ENCODE peak calls at places on chromosome 5, in ten cellular contexts. One of them, this sample, is unnamed.
A peak's percentile ranks its signal among the peaks of the same experiment; 100 is the strongest.

GRCh38 chr5:41312066-41312465 is 98.7 kb upstream of the C6 start:
- DNase-seq in CD4-positive, alpha-beta memory T cell: no peak
- DNase-seq in HuH-7: no peak
- DNase-seq in AG04450: no peak
- DNase-seq in stimulated activated CD4-positive, alpha-beta T cell treated with anti-CD3 and anti-CD28 coated beads, Interleukin-15, amount 100 ng/mL, for 48 hours: no peak
- DNase-seq in substantia nigra: no peak
- DNase-seq in Caki2: no peak
- DNase-seq in hepatic stellate cell: no peak
- DNase-seq in activated CD4-positive, alpha-beta T cell treated with anti-CD3 and anti-CD28 coated beads for 24 hours: no peak
- DNase-seq in epithelial cell of prostate: no peak
- DNase-seq in this sample: no peak

GRCh38 chr5:98563885-98564653 is 209.4 kb upstream of the RGMB start:
- DNase-seq in Caki2: no peak
- DNase-seq in hepatic stellate cell: no peak
- DNase-seq in CD4-positive, alpha-beta memory T cell: no peak
- DNase-seq in stimulated activated CD4-positive, alpha-beta T cell treated with anti-CD3 and anti-CD28 coated beads, Interleukin-15, amount 100 ng/mL, for 48 hours: no peak
- DNase-seq in substantia nigra: no peak
- DNase-seq in HuH-7: no peak
- DNase-seq in activated CD4-positive, alpha-beta T cell treated with anti-CD3 and anti-CD28 coated beads for 24 hours: no peak
- DNase-seq in epithelial cell of prostate: no peak
- DNase-seq in AG04450: no peak
- DNase-seq in this sample: no peak

GRCh38 chr5:130720355-130720754 is 444.7 kb downstream of the HINT1 start:
- DNase-seq in epithelial cell of prostate: no peak
- DNase-seq in AG04450: no peak
- DNase-seq in stimulated activated CD4-positive, alpha-beta T cell treated with anti-CD3 and anti-CD28 coated beads, Interleukin-15, amount 100 ng/mL, for 48 hours: no peak
- DNase-seq in hepatic stellate cell: peak; percentile 6
- DNase-seq in activated CD4-positive, alpha-beta T cell treated with anti-CD3 and anti-CD28 coated beads for 24 hours: no peak
- DNase-seq in HuH-7: peak; percentile 23
- DNase-seq in Caki2: peak; percentile 33
- DNase-seq in CD4-positive, alpha-beta memory T cell: no peak
- DNase-seq in substantia nigra: no peak
- DNase-seq in this sample: peak; percentile 81

GRCh38 chr5:6804766-6805165 is 91.5 kb downstream of the TENT4A start:
- DNase-seq in HuH-7: no peak
- DNase-seq in stimulated activated CD4-positive, alpha-beta T cell treated with anti-CD3 and anti-CD28 coated beads, Interleukin-15, amount 100 ng/mL, for 48 hours: no peak
- DNase-seq in CD4-positive, alpha-beta memory T cell: no peak
- DNase-seq in Caki2: no peak
- DNase-seq in epithelial cell of prostate: no peak
- DNase-seq in AG04450: no peak
- DNase-seq in activated CD4-positive, alpha-beta T cell treated with anti-CD3 and anti-CD28 coated beads for 24 hours: no peak
- DNase-seq in hepatic stellate cell: peak; percentile 24
- DNase-seq in substantia nigra: no peak
- DNase-seq in this sample: peak; percentile 37

GRCh38 chr5:11269515-11269914 is 508.5 kb upstream of the DAP start:
- DNase-seq in HuH-7: no peak
- DNase-seq in hepatic stellate cell: no peak
- DNase-seq in Caki2: no peak
- DNase-seq in CD4-positive, alpha-beta memory T cell: no peak
- DNase-seq in AG04450: no peak
- DNase-seq in activated CD4-positive, alpha-beta T cell treated with anti-CD3 and anti-CD28 coated beads for 24 hours: no peak
- DNase-seq in substantia nigra: no peak
- DNase-seq in epithelial cell of prostate: no peak
- DNase-seq in stimulated activated CD4-positive, alpha-beta T cell treated with anti-CD3 and anti-CD28 coated beads, Interleukin-15, amount 100 ng/mL, for 48 hours: no peak
- DNase-seq in this sample: no peak

GRCh38 chr5:142737169-142737568 is 33.0 kb upstream of the ARHGAP26 start:
- DNase-seq in activated CD4-positive, alpha-beta T cell treated with anti-CD3 and anti-CD28 coated beads for 24 hours: no peak
- DNase-seq in hepatic stellate cell: no peak
- DNase-seq in AG04450: no peak
- DNase-seq in HuH-7: no peak
- DNase-seq in Caki2: no peak
- DNase-seq in stimulated activated CD4-positive, alpha-beta T cell treated with anti-CD3 and anti-CD28 coated beads, Interleukin-15, amount 100 ng/mL, for 48 hours: no peak
- DNase-seq in substantia nigra: no peak
- DNase-seq in epithelial cell of prostate: no peak
- DNase-seq in CD4-positive, alpha-beta memory T cell: no peak
- DNase-seq in this sample: no peak

GRCh38 chr5:27315541-27316282 is 277.3 kb upstream of the CDH9 start:
- DNase-seq in epithelial cell of prostate: no peak
- DNase-seq in AG04450: peak; percentile 18
- DNase-seq in Caki2: no peak
- DNase-seq in CD4-positive, alpha-beta memory T cell: no peak
- DNase-seq in hepatic stellate cell: no peak
- DNase-seq in HuH-7: no peak
- DNase-seq in activated CD4-positive, alpha-beta T cell treated with anti-CD3 and anti-CD28 coated beads for 24 hours: no peak
- DNase-seq in stimulated activated CD4-positive, alpha-beta T cell treated with anti-CD3 and anti-CD28 coated beads, Interleukin-15, amount 100 ng/mL, for 48 hours: no peak
- DNase-seq in substantia nigra: no peak
- DNase-seq in this sample: peak; percentile 86

GRCh38 chr5:134511796-134512660 is 13.4 kb upstream of the JADE2 start:
- DNase-seq in hepatic stellate cell: no peak
- DNase-seq in activated CD4-positive, alpha-beta T cell treated with anti-CD3 and anti-CD28 coated beads for 24 hours: no peak
- DNase-seq in epithelial cell of prostate: no peak
- DNase-seq in CD4-positive, alpha-beta memory T cell: no peak
- DNase-seq in Caki2: peak; percentile 58
- DNase-seq in AG04450: no peak
- DNase-seq in HuH-7: no peak
- DNase-seq in stimulated activated CD4-positive, alpha-beta T cell treated with anti-CD3 and anti-CD28 coated beads, Interleukin-15, amount 100 ng/mL, for 48 hours: no peak
- DNase-seq in substantia nigra: peak; percentile 18
- DNase-seq in this sample: peak; percentile 86

GRCh38 chr5:179824745-179825112 is 4.0 kb downstream of the SQSTM1 start:
- DNase-seq in hepatic stellate cell: no peak
- DNase-seq in epithelial cell of prostate: no peak
- DNase-seq in activated CD4-positive, alpha-beta T cell treated with anti-CD3 and anti-CD28 coated beads for 24 hours: no peak
- DNase-seq in stimulated activated CD4-positive, alpha-beta T cell treated with anti-CD3 and anti-CD28 coated beads, Interleukin-15, amount 100 ng/mL, for 48 hours: no peak
- DNase-seq in substantia nigra: no peak
- DNase-seq in AG04450: no peak
- DNase-seq in CD4-positive, alpha-beta memory T cell: no peak
- DNase-seq in HuH-7: no peak
- DNase-seq in Caki2: no peak
- DNase-seq in this sample: no peak

GRCh38 chr5:129767927-129768380 is 20.1 kb downstream of the MINAR2 start:
- DNase-seq in activated CD4-positive, alpha-beta T cell treated with anti-CD3 and anti-CD28 coated beads for 24 hours: peak; percentile 60
- DNase-seq in HuH-7: peak; percentile 19
- DNase-seq in substantia nigra: peak; percentile 77
- DNase-seq in hepatic stellate cell: peak; percentile 46
- DNase-seq in AG04450: peak; percentile 71
- DNase-seq in stimulated activated CD4-positive, alpha-beta T cell treated with anti-CD3 and anti-CD28 coated beads, Interleukin-15, amount 100 ng/mL, for 48 hours: peak; percentile 36
- DNase-seq in Caki2: peak; percentile 74
- DNase-seq in epithelial cell of prostate: peak; percentile 49
- DNase-seq in CD4-positive, alpha-beta memory T cell: peak; percentile 58
- DNase-seq in this sample: peak; percentile 95

GRCh38 chr5:78472469-78473106 is 112.2 kb downstream of the SCAMP1 start:
- DNase-seq in hepatic stellate cell: no peak
- DNase-seq in Caki2: no peak
- DNase-seq in activated CD4-positive, alpha-beta T cell treated with anti-CD3 and anti-CD28 coated beads for 24 hours: no peak
- DNase-seq in stimulated activated CD4-positive, alpha-beta T cell treated with anti-CD3 and anti-CD28 coated beads, Interleukin-15, amount 100 ng/mL, for 48 hours: no peak
- DNase-seq in AG04450: no peak
- DNase-seq in HuH-7: no peak
- DNase-seq in CD4-positive, alpha-beta memory T cell: no peak
- DNase-seq in epithelial cell of prostate: no peak
- DNase-seq in substantia nigra: no peak
- DNase-seq in this sample: peak; percentile 67

GRCh38 chr5:42522783-42523182 is 99.5 kb downstream of the GHR start:
- DNase-seq in AG04450: no peak
- DNase-seq in substantia nigra: no peak
- DNase-seq in stimulated activated CD4-positive, alpha-beta T cell treated with anti-CD3 and anti-CD28 coated beads, Interleukin-15, amount 100 ng/mL, for 48 hours: no peak
- DNase-seq in epithelial cell of prostate: no peak
- DNase-seq in HuH-7: no peak
- DNase-seq in Caki2: no peak
- DNase-seq in hepatic stellate cell: no peak
- DNase-seq in CD4-positive, alpha-beta memory T cell: no peak
- DNase-seq in activated CD4-positive, alpha-beta T cell treated with anti-CD3 and anti-CD28 coated beads for 24 hours: no peak
- DNase-seq in this sample: no peak

GRCh38 chr5:100846722-100847121 is 56.4 kb downstream of the ST8SIA4 start:
- DNase-seq in HuH-7: no peak
- DNase-seq in stimulated activated CD4-positive, alpha-beta T cell treated with anti-CD3 and anti-CD28 coated beads, Interleukin-15, amount 100 ng/mL, for 48 hours: no peak
- DNase-seq in AG04450: no peak
- DNase-seq in epithelial cell of prostate: no peak
- DNase-seq in hepatic stellate cell: no peak
- DNase-seq in substantia nigra: no peak
- DNase-seq in activated CD4-positive, alpha-beta T cell treated with anti-CD3 and anti-CD28 coated beads for 24 hours: no peak
- DNase-seq in Caki2: no peak
- DNase-seq in CD4-positive, alpha-beta memory T cell: no peak
- DNase-seq in this sample: peak; percentile 2

GRCh38 chr5:123527190-123527589 is 15.2 kb downstream of the CSNK1G3 start:
- DNase-seq in AG04450: no peak
- DNase-seq in CD4-positive, alpha-beta memory T cell: no peak
- DNase-seq in hepatic stellate cell: no peak
- DNase-seq in substantia nigra: no peak
- DNase-seq in Caki2: no peak
- DNase-seq in stimulated activated CD4-positive, alpha-beta T cell treated with anti-CD3 and anti-CD28 coated beads, Interleukin-15, amount 100 ng/mL, for 48 hours: no peak
- DNase-seq in HuH-7: no peak
- DNase-seq in epithelial cell of prostate: no peak
- DNase-seq in activated CD4-positive, alpha-beta T cell treated with anti-CD3 and anti-CD28 coated beads for 24 hours: no peak
- DNase-seq in this sample: no peak

GRCh38 chr5:93589812-93590215 is 6.8 kb downstream of the NR2F1 start:
- DNase-seq in Caki2: no peak
- DNase-seq in AG04450: no peak
- DNase-seq in substantia nigra: no peak
- DNase-seq in HuH-7: no peak
- DNase-seq in stimulated activated CD4-positive, alpha-beta T cell treated with anti-CD3 and anti-CD28 coated beads, Interleukin-15, amount 100 ng/mL, for 48 hours: no peak
- DNase-seq in hepatic stellate cell: no peak
- DNase-seq in CD4-positive, alpha-beta memory T cell: no peak
- DNase-seq in epithelial cell of prostate: no peak
- DNase-seq in activated CD4-positive, alpha-beta T cell treated with anti-CD3 and anti-CD28 coated beads for 24 hours: no peak
- DNase-seq in this sample: peak; percentile 52

GRCh38 chr5:93189707-93190120 is 391.3 kb downstream of the NR2F1-AS1 start:
- DNase-seq in CD4-positive, alpha-beta memory T cell: no peak
- DNase-seq in hepatic stellate cell: peak; percentile 12
- DNase-seq in stimulated activated CD4-positive, alpha-beta T cell treated with anti-CD3 and anti-CD28 coated beads, Interleukin-15, amount 100 ng/mL, for 48 hours: no peak
- DNase-seq in Caki2: peak; percentile 83
- DNase-seq in substantia nigra: no peak
- DNase-seq in AG04450: peak; percentile 82
- DNase-seq in HuH-7: no peak
- DNase-seq in epithelial cell of prostate: peak; percentile 93
- DNase-seq in activated CD4-positive, alpha-beta T cell treated with anti-CD3 and anti-CD28 coated beads for 24 hours: no peak
- DNase-seq in this sample: peak; percentile 87

GRCh38 chr5:136840601-136841000 is 475.3 kb upstream of the TRPC7 start:
- DNase-seq in activated CD4-positive, alpha-beta T cell treated with anti-CD3 and anti-CD28 coated beads for 24 hours: no peak
- DNase-seq in AG04450: no peak
- DNase-seq in hepatic stellate cell: no peak
- DNase-seq in substantia nigra: no peak
- DNase-seq in epithelial cell of prostate: no peak
- DNase-seq in Caki2: peak; percentile 4
- DNase-seq in CD4-positive, alpha-beta memory T cell: no peak
- DNase-seq in HuH-7: no peak
- DNase-seq in stimulated activated CD4-positive, alpha-beta T cell treated with anti-CD3 and anti-CD28 coated beads, Interleukin-15, amount 100 ng/mL, for 48 hours: no peak
- DNase-seq in this sample: no peak

GRCh38 chr5:134136221-134136631 is 21.7 kb downstream of the TCF7 start:
- DNase-seq in substantia nigra: no peak
- DNase-seq in stimulated activated CD4-positive, alpha-beta T cell treated with anti-CD3 and anti-CD28 coated beads, Interleukin-15, amount 100 ng/mL, for 48 hours: no peak
- DNase-seq in CD4-positive, alpha-beta memory T cell: no peak
- DNase-seq in activated CD4-positive, alpha-beta T cell treated with anti-CD3 and anti-CD28 coated beads for 24 hours: no peak
- DNase-seq in AG04450: no peak
- DNase-seq in epithelial cell of prostate: no peak
- DNase-seq in hepatic stellate cell: no peak
- DNase-seq in Caki2: no peak
- DNase-seq in HuH-7: no peak
- DNase-seq in this sample: no peak

GRCh38 chr5:172074896-172075295 is 68.5 kb upstream of the FBXW11 start:
- DNase-seq in hepatic stellate cell: no peak
- DNase-seq in substantia nigra: no peak
- DNase-seq in epithelial cell of prostate: no peak
- DNase-seq in activated CD4-positive, alpha-beta T cell treated with anti-CD3 and anti-CD28 coated beads for 24 hours: no peak
- DNase-seq in HuH-7: no peak
- DNase-seq in Caki2: no peak
- DNase-seq in stimulated activated CD4-positive, alpha-beta T cell treated with anti-CD3 and anti-CD28 coated beads, Interleukin-15, amount 100 ng/mL, for 48 hours: no peak
- DNase-seq in CD4-positive, alpha-beta memory T cell: no peak
- DNase-seq in AG04450: no peak
- DNase-seq in this sample: peak; percentile 19

GRCh38 chr5:53201746-53202145 is 92.2 kb upstream of the MOCS2 start:
- DNase-seq in substantia nigra: no peak
- DNase-seq in Caki2: no peak
- DNase-seq in hepatic stellate cell: no peak
- DNase-seq in AG04450: no peak
- DNase-seq in epithelial cell of prostate: no peak
- DNase-seq in stimulated activated CD4-positive, alpha-beta T cell treated with anti-CD3 and anti-CD28 coated beads, Interleukin-15, amount 100 ng/mL, for 48 hours: no peak
- DNase-seq in HuH-7: no peak
- DNase-seq in activated CD4-positive, alpha-beta T cell treated with anti-CD3 and anti-CD28 coated beads for 24 hours: no peak
- DNase-seq in CD4-positive, alpha-beta memory T cell: no peak
- DNase-seq in this sample: no peak

GRCh38 chr5:102554728-102555127 is 55.9 kb upstream of the SLCO6A1 start:
- DNase-seq in stimulated activated CD4-positive, alpha-beta T cell treated with anti-CD3 and anti-CD28 coated beads, Interleukin-15, amount 100 ng/mL, for 48 hours: no peak
- DNase-seq in CD4-positive, alpha-beta memory T cell: no peak
- DNase-seq in HuH-7: peak; percentile 1
- DNase-seq in epithelial cell of prostate: no peak
- DNase-seq in AG04450: no peak
- DNase-seq in substantia nigra: peak; percentile 0
- DNase-seq in Caki2: no peak
- DNase-seq in activated CD4-positive, alpha-beta T cell treated with anti-CD3 and anti-CD28 coated beads for 24 hours: no peak
- DNase-seq in hepatic stellate cell: no peak
- DNase-seq in this sample: peak; percentile 39

GRCh38 chr5:121325930-121326329 is 525.8 kb upstream of the FTMT start:
- DNase-seq in substantia nigra: no peak
- DNase-seq in activated CD4-positive, alpha-beta T cell treated with anti-CD3 and anti-CD28 coated beads for 24 hours: no peak
- DNase-seq in CD4-positive, alpha-beta memory T cell: no peak
- DNase-seq in stimulated activated CD4-positive, alpha-beta T cell treated with anti-CD3 and anti-CD28 coated beads, Interleukin-15, amount 100 ng/mL, for 48 hours: no peak
- DNase-seq in HuH-7: no peak
- DNase-seq in hepatic stellate cell: no peak
- DNase-seq in Caki2: no peak
- DNase-seq in epithelial cell of prostate: no peak
- DNase-seq in AG04450: no peak
- DNase-seq in this sample: no peak

GRCh38 chr5:34858798-34859197 is 19.8 kb downstream of the TTC23L start:
- DNase-seq in HuH-7: peak; percentile 34
- DNase-seq in CD4-positive, alpha-beta memory T cell: no peak
- DNase-seq in Caki2: no peak
- DNase-seq in activated CD4-positive, alpha-beta T cell treated with anti-CD3 and anti-CD28 coated beads for 24 hours: no peak
- DNase-seq in hepatic stellate cell: no peak
- DNase-seq in stimulated activated CD4-positive, alpha-beta T cell treated with anti-CD3 and anti-CD28 coated beads, Interleukin-15, amount 100 ng/mL, for 48 hours: no peak
- DNase-seq in substantia nigra: no peak
- DNase-seq in epithelial cell of prostate: no peak
- DNase-seq in AG04450: no peak
- DNase-seq in this sample: no peak

GRCh38 chr5:173295796-173296195 is 32.4 kb downstream of the STC2 start:
- DNase-seq in substantia nigra: no peak
- DNase-seq in stimulated activated CD4-positive, alpha-beta T cell treated with anti-CD3 and anti-CD28 coated beads, Interleukin-15, amount 100 ng/mL, for 48 hours: no peak
- DNase-seq in HuH-7: no peak
- DNase-seq in hepatic stellate cell: no peak
- DNase-seq in Caki2: no peak
- DNase-seq in epithelial cell of prostate: no peak
- DNase-seq in activated CD4-positive, alpha-beta T cell treated with anti-CD3 and anti-CD28 coated beads for 24 hours: no peak
- DNase-seq in AG04450: no peak
- DNase-seq in CD4-positive, alpha-beta memory T cell: no peak
- DNase-seq in this sample: no peak

GRCh38 chr5:67908145-67908765 is 307.3 kb upstream of the PIK3R1 start:
- DNase-seq in epithelial cell of prostate: no peak
- DNase-seq in stimulated activated CD4-positive, alpha-beta T cell treated with anti-CD3 and anti-CD28 coated beads, Interleukin-15, amount 100 ng/mL, for 48 hours: no peak
- DNase-seq in activated CD4-positive, alpha-beta T cell treated with anti-CD3 and anti-CD28 coated beads for 24 hours: no peak
- DNase-seq in CD4-positive, alpha-beta memory T cell: no peak
- DNase-seq in hepatic stellate cell: no peak
- DNase-seq in HuH-7: no peak
- DNase-seq in Caki2: no peak
- DNase-seq in AG04450: no peak
- DNase-seq in substantia nigra: no peak
- DNase-seq in this sample: no peak

GRCh38 chr5:16557477-16557876 is 59.3 kb downstream of the RETREG1 start:
- DNase-seq in activated CD4-positive, alpha-beta T cell treated with anti-CD3 and anti-CD28 coated beads for 24 hours: no peak
- DNase-seq in stimulated activated CD4-positive, alpha-beta T cell treated with anti-CD3 and anti-CD28 coated beads, Interleukin-15, amount 100 ng/mL, for 48 hours: no peak
- DNase-seq in hepatic stellate cell: no peak
- DNase-seq in Caki2: no peak
- DNase-seq in CD4-positive, alpha-beta memory T cell: no peak
- DNase-seq in substantia nigra: peak; percentile 26
- DNase-seq in epithelial cell of prostate: no peak
- DNase-seq in AG04450: no peak
- DNase-seq in HuH-7: no peak
- DNase-seq in this sample: no peak

GRCh38 chr5:169717298-169717697 is 80.2 kb downstream of the DOCK2 start:
- DNase-seq in epithelial cell of prostate: peak; percentile 73
- DNase-seq in stimulated activated CD4-positive, alpha-beta T cell treated with anti-CD3 and anti-CD28 coated beads, Interleukin-15, amount 100 ng/mL, for 48 hours: no peak
- DNase-seq in substantia nigra: no peak
- DNase-seq in hepatic stellate cell: no peak
- DNase-seq in CD4-positive, alpha-beta memory T cell: no peak
- DNase-seq in AG04450: no peak
- DNase-seq in activated CD4-positive, alpha-beta T cell treated with anti-CD3 and anti-CD28 coated beads for 24 hours: no peak
- DNase-seq in HuH-7: no peak
- DNase-seq in Caki2: no peak
- DNase-seq in this sample: peak; percentile 35

GRCh38 chr5:172412724-172413260 is 41.5 kb downstream of the SH3PXD2B start:
- DNase-seq in AG04450: peak; percentile 65
- DNase-seq in CD4-positive, alpha-beta memory T cell: no peak
- DNase-seq in HuH-7: no peak
- DNase-seq in epithelial cell of prostate: no peak
- DNase-seq in hepatic stellate cell: peak; percentile 38
- DNase-seq in stimulated activated CD4-positive, alpha-beta T cell treated with anti-CD3 and anti-CD28 coated beads, Interleukin-15, amount 100 ng/mL, for 48 hours: no peak
- DNase-seq in substantia nigra: peak; percentile 67
- DNase-seq in Caki2: no peak
- DNase-seq in activated CD4-positive, alpha-beta T cell treated with anti-CD3 and anti-CD28 coated beads for 24 hours: no peak
- DNase-seq in this sample: peak; percentile 91

This sample was measured in choroid plexus epithelial cell.